ENCODE peak calls at places on chromosomes 13 and 19, in four cellular contexts. M is endodermal cell, I is psoas muscle, P is HFFc6. F is an unnamed sample.

GRCh38 chr13:79458436-79458835 is 22.5 kb upstream of the NDFIP2 start:
- DNase-seq in I (no peak), M (no peak), P (no peak), F (no peak)

GRCh38 chr13:87538366-87539052 is 132.7 kb upstream of the SLITRK5 start:
- DNase-seq in P (no peak), M (no peak), I (no peak), F (no peak)

GRCh38 chr13:85806553-85807175 is 7.4 kb upstream of the SLITRK6 start:
- DNase-seq in I (no peak), M (no peak), P (peak; percentile 55), F (no peak)

GRCh38 chr13:32734511-32734910 is 148.3 kb downstream of the PDS5B start:
- DNase-seq in M (no peak), I (no peak), P (peak; percentile 44), F (no peak)

GRCh38 chr13:39385621-39386231 is 217.3 kb downstream of the LHFPL6 start:
- DNase-seq in I (no peak), P (no peak), M (no peak), F (no peak)

GRCh38 chr13:80973721-80974120 is 632.8 kb upstream of the SPRY2 start:
- DNase-seq in P (no peak), M (no peak), I (no peak), F (no peak)

GRCh38 chr19:38392707-38393308 is 4.3 kb downstream of the SPRED3 start:
- DNase-seq in P (peak; percentile 47), M (no peak), I (no peak), F (no peak)

GRCh38 chr13:47594833-47595232 is 406.2 kb downstream of the SUCLA2 start:
- DNase-seq in M (peak; percentile 83), I (no peak), P (peak; percentile 1), F (no peak)

GRCh38 chr13:44908266-44908665 is 81.0 kb downstream of the NUFIP1 start:
- DNase-seq in M (no peak), I (no peak), P (no peak), F (no peak)

GRCh38 chr13:60090579-60090978 is 73.1 kb downstream of the DIAPH3 start:
- DNase-seq in I (no peak), P (peak; percentile 28), M (no peak), F (no peak)

GRCh38 chr19:18304194-18304495 is 18.7 kb downstream of the LSM4 start:
- DNase-seq in I (peak; percentile 81), P (no peak), M (no peak), F (no peak)

GRCh38 chr19:36514012-36514612 is 14.0 kb downstream of the ZNF260 start:
- DNase-seq in I (no peak), M (no peak), P (no peak), F (no peak)

GRCh38 chr19:51036519-51036918 is 1.7 kb upstream of the KLK12 start:
- DNase-seq in P (no peak), M (no peak), I (no peak), F (no peak)

GRCh38 chr19:8648240-8648639 is 17.8 kb downstream of the NFILZ start:
- DNase-seq in I (no peak), M (no peak), P (no peak), F (no peak)

GRCh38 chr19:3440082-3440481 is 40.2 kb downstream of the SMIM24 start:
- DNase-seq in M (peak; percentile 93), I (peak; percentile 82), P (no peak), F (no peak)

GRCh38 chr19:3387645-3388589 is 21.5 kb downstream of the NFIC start:
- DNase-seq in I (peak; percentile 96), P (no peak), M (no peak), F (no peak)

GRCh38 chr13:27359203-27359821 is 65.1 kb upstream of the GTF3A start:
- DNase-seq in M (peak; percentile 89), I (peak; percentile 70), P (peak; percentile 57), F (peak; percentile 63)

GRCh38 chr19:3745363-3746045 is 16.0 kb downstream of the APBA3 start:
- DNase-seq in P (no peak), I (no peak), M (no peak), F (no peak)

GRCh38 chr13:43428545-43429287 is 358.1 kb downstream of the ENOX1 start:
- DNase-seq in M (peak; percentile 53), I (no peak), P (no peak), F (no peak)

GRCh38 chr19:53254451-53255341 is at the start of gene ZNF677:
- DNase-seq in M (peak; percentile 96), I (peak; percentile 96), P (peak; percentile 65), F (peak; percentile 62)

GRCh38 chr13:41231786-41232185 is 31.6 kb downstream of the MTRF1 start:
- DNase-seq in I (no peak), P (no peak), M (peak; percentile 68), F (no peak)

GRCh38 chr19:35595928-35596327 is 10.0 kb downstream of the PMIS2 start:
- DNase-seq in I (no peak), P (no peak), M (no peak), F (no peak)

GRCh38 chr13:36680918-36681317 is 7.1 kb downstream of the SERTM1 start:
- DNase-seq in I (no peak), M (no peak), P (no peak), F (no peak)

GRCh38 chr19:55106591-55106990 is 10.8 kb downstream of the PPP1R12C start:
- DNase-seq in I (peak; percentile 15), P (no peak), M (no peak), F (no peak)

GRCh38 chr19:38663957-38664502 is 16.6 kb downstream of the ACTN4 start:
- DNase-seq in M (no peak), I (peak; percentile 85), P (no peak), F (no peak)

GRCh38 chr13:34943675-34944634 is 1.9 kb downstream of the NBEA start:
- DNase-seq in P (no peak), I (no peak), M (no peak), F (no peak)

GRCh38 chr13:22121340-22121739 is 450.5 kb downstream of the FGF9 start:
- DNase-seq in I (no peak), M (no peak), P (no peak), F (no peak)

GRCh38 chr13:29165840-29166239 is 345.7 kb downstream of the MTUS2 start:
- DNase-seq in I (no peak), P (peak; percentile 7), M (no peak), F (no peak)

GRCh38 chr13:60869225-60869624 is 472.2 kb downstream of the TDRD3 start:
- DNase-seq in M (no peak), P (no peak), I (no peak), F (no peak)

GRCh38 chr19:2337329-2337707 is 8.8 kb downstream of the SPPL2B start:
- DNase-seq in I (peak; percentile 73), P (peak; percentile 59), M (peak; percentile 86), F (peak; percentile 69)
- TF ChIP-seq CTCF in I (peak; percentile 27), P (peak; percentile 52), M (peak; percentile 64), F (peak; percentile 58)

DNA sequence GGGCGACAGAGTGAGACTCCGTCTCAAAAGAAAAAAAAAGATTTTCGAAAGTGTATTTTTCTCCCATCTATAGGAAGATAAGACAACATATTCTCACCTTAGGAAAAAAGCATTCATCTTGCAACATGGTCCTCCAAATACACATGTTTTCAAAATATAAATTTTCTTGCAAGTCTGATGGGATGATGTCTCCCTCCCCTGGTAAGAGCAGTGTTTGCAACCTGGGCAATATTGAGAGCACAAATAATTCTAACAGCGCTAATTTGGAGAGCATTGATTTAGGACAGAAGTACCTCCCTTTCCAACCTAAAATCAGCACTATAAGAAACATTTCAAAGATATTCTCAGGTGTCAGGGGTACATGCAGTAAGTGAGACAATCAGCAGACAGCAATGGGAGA is 61.0 kb upstream of the SHISA2 start:
- DNase-seq in I (no peak), P (no peak), M (no peak), F (no peak)
- TF ChIP-seq CTCF in I (no peak), P (peak; percentile 66), M (peak; percentile 80), F (peak; percentile 49)

GRCh38 chr19:2139385-2140192 is 11.8 kb downstream of the AP3D1 start:
- DNase-seq in P (no peak), M (no peak), I (no peak), F (no peak)

GRCh38 chr19:2136796-2137195 is 14.6 kb downstream of the AP3D1 start:
- DNase-seq in M (peak; percentile 72), I (peak; percentile 51), P (no peak), F (no peak)

GRCh38 chr19:2135474-2136402 is 15.6 kb downstream of the AP3D1 start:
- DNase-seq in I (peak; percentile 48), M (no peak), P (no peak), F (no peak)

GRCh38 chr19:2140193-2140545 is 11.2 kb downstream of the AP3D1 start:
- DNase-seq in I (no peak), P (no peak), M (no peak), F (no peak)

GRCh38 chr19:2138061-2138728 is 13.2 kb downstream of the AP3D1 start:
- DNase-seq in P (no peak), M (no peak), I (peak; percentile 84), F (no peak)
- TF ChIP-seq CTCF in P (no peak), M (no peak), I (peak; percentile 26), F (no peak)

GRCh38 chr13:99605417-99606321 is 104.4 kb downstream of the TM9SF2 start:
- DNase-seq in P (no peak), I (peak; percentile 74), M (peak; percentile 84), F (peak; percentile 27)
- TF ChIP-seq CTCF in P (peak; percentile 31), I (peak; percentile 31), M (peak; percentile 59), F (peak; percentile 32)

GRCh38 chr13:110957931-110958330 is 43.1 kb upstream of the ANKRD10 start:
- DNase-seq in P (no peak), M (no peak), I (no peak), F (no peak)

GRCh38 chr13:110953416-110953815 is 38.5 kb upstream of the ANKRD10 start:
- DNase-seq in I (no peak), P (no peak), M (no peak), F (no peak)

GRCh38 chr13:110960219-110960618 is 45.4 kb upstream of the ANKRD10 start:
- DNase-seq in P (no peak), I (no peak), M (no peak), F (no peak)

GRCh38 chr13:110953833-110954532 is 39.1 kb upstream of the ANKRD10 start:
- DNase-seq in I (no peak), P (no peak), M (no peak), F (no peak)

GRCh38 chr13:110957181-110957884 is 42.5 kb upstream of the ANKRD10 start:
- DNase-seq in P (peak; percentile 29), I (no peak), M (peak; percentile 71), F (peak; percentile 14)
- TF ChIP-seq CTCF in P (peak; percentile 66), I (no peak), M (peak; percentile 75), F (no peak)

DNA sequence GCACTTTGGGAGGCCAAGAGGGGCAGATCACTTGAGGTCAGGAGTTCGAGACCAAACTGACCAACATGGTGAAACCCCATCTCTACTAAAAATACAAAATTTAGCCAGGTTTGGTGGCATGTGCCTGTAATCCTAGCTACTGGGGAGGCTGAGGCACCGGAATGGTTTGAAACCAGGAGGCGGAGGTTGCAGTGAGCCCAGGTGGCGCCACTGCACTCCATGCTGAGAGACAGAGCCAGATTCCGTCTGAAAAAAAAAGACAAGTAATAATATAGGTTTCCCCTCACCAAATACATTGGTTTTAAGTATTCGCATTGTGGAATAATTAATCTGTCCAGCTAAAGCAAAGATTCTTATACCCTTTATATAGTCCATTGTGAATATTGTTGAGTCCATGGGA is 1544.6 kb downstream of the OLFM4 start:
- DNase-seq in I (no peak), M (peak; percentile 63), P (no peak), F (no peak)
- TF ChIP-seq CTCF in I (no peak), M (peak; percentile 67), P (no peak), F (no peak)